ENCODE peak calls at places on chromosomes 13 and 19, in nine cellular contexts. One of them, this sample, is unnamed.

GRCh38 chr13:99967884-99968520 is 3.6 kb downstream of the ZIC5 start:
- DNase-seq in uterus: no peak
- DNase-seq in pancreas: no peak
- DNase-seq in IMR-90: no peak
- DNase-seq in upper lobe of right lung: no peak
- DNase-seq in AG04450: no peak
- DNase-seq in CD8-positive, alpha-beta memory T cell: no peak
- DNase-seq in ascending aorta: no peak
- DNase-seq in lower lobe of right lung: no peak
- DNase-seq in this sample: no peak

GRCh38 chr19:56476671-56477428 is at the start of gene ZNF667:
- DNase-seq in AG04450: no peak
- DNase-seq in CD8-positive, alpha-beta memory T cell: no peak
- DNase-seq in IMR-90: peak; percentile 59
- DNase-seq in uterus: no peak
- DNase-seq in pancreas: no peak
- DNase-seq in upper lobe of right lung: no peak
- DNase-seq in lower lobe of right lung: no peak
- DNase-seq in ascending aorta: no peak
- DNase-seq in this sample: no peak

GRCh38 chr19:50720921-50721291 is 1.3 kb upstream of the SHANK1 start:
- DNase-seq in upper lobe of right lung: no peak
- DNase-seq in ascending aorta: no peak
- DNase-seq in IMR-90: peak; percentile 73
- DNase-seq in CD8-positive, alpha-beta memory T cell: no peak
- DNase-seq in lower lobe of right lung: no peak
- DNase-seq in uterus: no peak
- DNase-seq in pancreas: no peak
- DNase-seq in AG04450: no peak
- DNase-seq in this sample: no peak

GRCh38 chr19:38321646-38322323 is 2.1 kb downstream of the KCNK6 start:
- DNase-seq in upper lobe of right lung: no peak
- DNase-seq in uterus: peak; percentile 89
- DNase-seq in ascending aorta: no peak
- DNase-seq in IMR-90: peak; percentile 27
- DNase-seq in lower lobe of right lung: no peak
- DNase-seq in CD8-positive, alpha-beta memory T cell: no peak
- DNase-seq in AG04450: no peak
- DNase-seq in pancreas: no peak
- DNase-seq in this sample: no peak

GRCh38 chr13:31349156-31349555 is 149.4 kb downstream of the B3GLCT start:
- DNase-seq in AG04450: no peak
- DNase-seq in IMR-90: no peak
- DNase-seq in ascending aorta: no peak
- DNase-seq in CD8-positive, alpha-beta memory T cell: no peak
- DNase-seq in pancreas: no peak
- DNase-seq in uterus: no peak
- DNase-seq in lower lobe of right lung: no peak
- DNase-seq in upper lobe of right lung: no peak
- DNase-seq in this sample: no peak

GRCh38 chr19:6056801-6057650 is 53.3 kb downstream of the RFX2 start:
- DNase-seq in IMR-90: peak; percentile 91
- DNase-seq in pancreas: peak; percentile 43
- DNase-seq in uterus: peak; percentile 87
- DNase-seq in CD8-positive, alpha-beta memory T cell: no peak
- DNase-seq in AG04450: peak; percentile 65
- DNase-seq in ascending aorta: peak; percentile 67
- DNase-seq in lower lobe of right lung: peak; percentile 79
- DNase-seq in upper lobe of right lung: no peak
- DNase-seq in this sample: peak; percentile 92

GRCh38 chr19:49340069-49340864 is 5.1 kb downstream of the CD37 start:
- DNase-seq in lower lobe of right lung: peak; percentile 75
- DNase-seq in pancreas: peak; percentile 95
- DNase-seq in CD8-positive, alpha-beta memory T cell: no peak
- DNase-seq in uterus: peak; percentile 74
- DNase-seq in ascending aorta: no peak
- DNase-seq in upper lobe of right lung: peak; percentile 85
- DNase-seq in AG04450: no peak
- DNase-seq in IMR-90: no peak
- DNase-seq in this sample: peak; percentile 86

GRCh38 chr13:73001971-73002370 is 56.8 kb upstream of the KLF5 start:
- DNase-seq in CD8-positive, alpha-beta memory T cell: no peak
- DNase-seq in IMR-90: no peak
- DNase-seq in upper lobe of right lung: no peak
- DNase-seq in ascending aorta: no peak
- DNase-seq in AG04450: no peak
- DNase-seq in pancreas: no peak
- DNase-seq in lower lobe of right lung: no peak
- DNase-seq in uterus: no peak
- DNase-seq in this sample: no peak

GRCh38 chr19:3283246-3283751 is 58.8 kb downstream of the CELF5 start:
- DNase-seq in pancreas: no peak
- DNase-seq in uterus: no peak
- DNase-seq in lower lobe of right lung: no peak
- DNase-seq in IMR-90: no peak
- DNase-seq in AG04450: no peak
- DNase-seq in CD8-positive, alpha-beta memory T cell: no peak
- DNase-seq in ascending aorta: no peak
- DNase-seq in upper lobe of right lung: no peak
- DNase-seq in this sample: no peak

GRCh38 chr13:113672002-113672651 is 5.1 kb downstream of the GRK1 start:
- DNase-seq in lower lobe of right lung: peak; percentile 44
- DNase-seq in uterus: no peak
- DNase-seq in CD8-positive, alpha-beta memory T cell: no peak
- DNase-seq in IMR-90: no peak
- DNase-seq in pancreas: no peak
- DNase-seq in AG04450: no peak
- DNase-seq in upper lobe of right lung: no peak
- DNase-seq in ascending aorta: no peak
- DNase-seq in this sample: peak; percentile 50

GRCh38 chr19:42472402-42473147 is 29.8 kb upstream of the CXCL17 start:
- DNase-seq in pancreas: no peak
- DNase-seq in upper lobe of right lung: no peak
- DNase-seq in uterus: no peak
- DNase-seq in IMR-90: no peak
- DNase-seq in AG04450: no peak
- DNase-seq in lower lobe of right lung: no peak
- DNase-seq in ascending aorta: no peak
- DNase-seq in CD8-positive, alpha-beta memory T cell: no peak
- DNase-seq in this sample: no peak

GRCh38 chr13:30149248-30149647 is 158.1 kb downstream of the KATNAL1 start:
- DNase-seq in IMR-90: no peak
- DNase-seq in AG04450: no peak
- DNase-seq in upper lobe of right lung: no peak
- DNase-seq in uterus: no peak
- DNase-seq in pancreas: no peak
- DNase-seq in ascending aorta: no peak
- DNase-seq in CD8-positive, alpha-beta memory T cell: no peak
- DNase-seq in lower lobe of right lung: no peak
- DNase-seq in this sample: no peak

GRCh38 chr19:4829001-4829712 is 2.4 kb downstream of the TICAM1 start:
- DNase-seq in CD8-positive, alpha-beta memory T cell: no peak
- DNase-seq in uterus: no peak
- DNase-seq in ascending aorta: no peak
- DNase-seq in lower lobe of right lung: no peak
- DNase-seq in upper lobe of right lung: no peak
- DNase-seq in IMR-90: no peak
- DNase-seq in AG04450: no peak
- DNase-seq in pancreas: peak; percentile 49
- DNase-seq in this sample: no peak

GRCh38 chr13:19154843-19155242 is 26.8 kb downstream of the TUBA3C start:
- DNase-seq in lower lobe of right lung: no peak
- DNase-seq in pancreas: no peak
- DNase-seq in upper lobe of right lung: peak; percentile 57
- DNase-seq in uterus: no peak
- DNase-seq in ascending aorta: no peak
- DNase-seq in AG04450: no peak
- DNase-seq in IMR-90: no peak
- DNase-seq in CD8-positive, alpha-beta memory T cell: no peak
- DNase-seq in this sample: no peak
- H3K9me3 ChIP-seq in lower lobe of right lung: no peaks in the 10 kb centered on the region
- H3K9me3 ChIP-seq in pancreas: no peaks in the 10 kb centered on the region
- H3K9me3 ChIP-seq in upper lobe of right lung: no peaks in the 10 kb centered on the region
- H3K9me3 ChIP-seq in uterus: no peaks in the 10 kb centered on the region
- H3K9me3 ChIP-seq in ascending aorta: no peaks in the 10 kb centered on the region
- H3K9me3 ChIP-seq in AG04450: peaks cover 99% of the 10 kb centered on the region
- H3K9me3 ChIP-seq in IMR-90: peaks cover 74% of the 10 kb centered on the region
- H3K9me3 ChIP-seq in CD8-positive, alpha-beta memory T cell: no peaks in the 10 kb centered on the region
- H3K9me3 ChIP-seq in this sample: no peaks in the 10 kb centered on the region

GRCh38 chr13:112320303-112320702 is 55.9 kb upstream of the SPACA7 start:
- DNase-seq in CD8-positive, alpha-beta memory T cell: no peak
- DNase-seq in ascending aorta: no peak
- DNase-seq in uterus: no peak
- DNase-seq in IMR-90: no peak
- DNase-seq in upper lobe of right lung: no peak
- DNase-seq in AG04450: no peak
- DNase-seq in lower lobe of right lung: no peak
- DNase-seq in pancreas: no peak
- DNase-seq in this sample: no peak
- H3K9me3 ChIP-seq in CD8-positive, alpha-beta memory T cell: no peaks in the 10 kb centered on the region
- H3K9me3 ChIP-seq in ascending aorta: peaks cover under 1% of the 10 kb centered on the region
- H3K9me3 ChIP-seq in uterus: no peaks in the 10 kb centered on the region
- H3K9me3 ChIP-seq in IMR-90: peaks cover 50% of the 10 kb centered on the region
- H3K9me3 ChIP-seq in upper lobe of right lung: no peaks in the 10 kb centered on the region
- H3K9me3 ChIP-seq in AG04450: peaks cover 59% of the 10 kb centered on the region
- H3K9me3 ChIP-seq in lower lobe of right lung: no peaks in the 10 kb centered on the region
- H3K9me3 ChIP-seq in pancreas: no peaks in the 10 kb centered on the region
- H3K9me3 ChIP-seq in this sample: no peaks in the 10 kb centered on the region

GRCh38 chr13:67568205-67568604 is 338.1 kb upstream of the PCDH9 start:
- DNase-seq in CD8-positive, alpha-beta memory T cell: no peak
- DNase-seq in ascending aorta: no peak
- DNase-seq in AG04450: no peak
- DNase-seq in upper lobe of right lung: no peak
- DNase-seq in pancreas: no peak
- DNase-seq in uterus: no peak
- DNase-seq in lower lobe of right lung: no peak
- DNase-seq in IMR-90: no peak
- DNase-seq in this sample: no peak
- H3K9me3 ChIP-seq in CD8-positive, alpha-beta memory T cell: no peaks in the 10 kb centered on the region
- H3K9me3 ChIP-seq in ascending aorta: no peaks in the 10 kb centered on the region
- H3K9me3 ChIP-seq in AG04450: no peaks in the 10 kb centered on the region
- H3K9me3 ChIP-seq in upper lobe of right lung: no peaks in the 10 kb centered on the region
- H3K9me3 ChIP-seq in pancreas: no peaks in the 10 kb centered on the region
- H3K9me3 ChIP-seq in uterus: no peaks in the 10 kb centered on the region
- H3K9me3 ChIP-seq in lower lobe of right lung: no peaks in the 10 kb centered on the region
- H3K9me3 ChIP-seq in IMR-90: no peaks in the 10 kb centered on the region
- H3K9me3 ChIP-seq in this sample: no peaks in the 10 kb centered on the region

GRCh38 chr13:110179116-110179857 is 127.7 kb downstream of the COL4A1 start:
- DNase-seq in AG04450: no peak
- DNase-seq in pancreas: no peak
- DNase-seq in uterus: no peak
- DNase-seq in IMR-90: no peak
- DNase-seq in lower lobe of right lung: no peak
- DNase-seq in upper lobe of right lung: peak; percentile 33
- DNase-seq in ascending aorta: no peak
- DNase-seq in CD8-positive, alpha-beta memory T cell: no peak
- DNase-seq in this sample: no peak
- H3K9me3 ChIP-seq in AG04450: no peaks in the 10 kb centered on the region
- H3K9me3 ChIP-seq in pancreas: no peaks in the 10 kb centered on the region
- H3K9me3 ChIP-seq in uterus: no peaks in the 10 kb centered on the region
- H3K9me3 ChIP-seq in IMR-90: no peaks in the 10 kb centered on the region
- H3K9me3 ChIP-seq in lower lobe of right lung: no peaks in the 10 kb centered on the region
- H3K9me3 ChIP-seq in upper lobe of right lung: no peaks in the 10 kb centered on the region
- H3K9me3 ChIP-seq in ascending aorta: no peaks in the 10 kb centered on the region
- H3K9me3 ChIP-seq in CD8-positive, alpha-beta memory T cell: no peaks in the 10 kb centered on the region
- H3K9me3 ChIP-seq in this sample: no peaks in the 10 kb centered on the region